ENCODE peak calls at places on chromosomes 12 and 14, in nine cellular contexts. One of them, this sample, is unnamed.

GRCh38 chr12:113173081-113173698 is 12.1 kb downstream of the DDX54 start:
- DNase-seq in GM13977: peak; percentile 73
- DNase-seq in stimulated activated CD4-positive, alpha-beta T cell treated with anti-CD3 and anti-CD28 coated beads, Interleukin-15, amount 100 ng/mL, for 1 hour: no peak
- DNase-seq in NCI-H510A treated with DMSO at 0.1 percent for 48 hours: no peak
- DNase-seq in amniotic epithelial cell: no peak
- DNase-seq in T-helper 2 cell: no peak
- DNase-seq in Panc1: no peak
- DNase-seq in non-pigmented ciliary epithelial cell: no peak
- DNase-seq in EL: no peak
- DNase-seq in this sample: no peak

GRCh38 chr12:46089414-46090162 is 99.2 kb upstream of the SCAF11 start:
- DNase-seq in GM13977: no peak
- DNase-seq in stimulated activated CD4-positive, alpha-beta T cell treated with anti-CD3 and anti-CD28 coated beads, Interleukin-15, amount 100 ng/mL, for 1 hour: no peak
- DNase-seq in NCI-H510A treated with DMSO at 0.1 percent for 48 hours: no peak
- DNase-seq in amniotic epithelial cell: no peak
- DNase-seq in T-helper 2 cell: no peak
- DNase-seq in Panc1: no peak
- DNase-seq in non-pigmented ciliary epithelial cell: no peak
- DNase-seq in EL: peak; percentile 18
- DNase-seq in this sample: no peak

GRCh38 chr12:6961695-6962284 is 8.7 kb downstream of the PHB2 start:
- DNase-seq in GM13977: peak; percentile 68
- DNase-seq in stimulated activated CD4-positive, alpha-beta T cell treated with anti-CD3 and anti-CD28 coated beads, Interleukin-15, amount 100 ng/mL, for 1 hour: no peak
- DNase-seq in NCI-H510A treated with DMSO at 0.1 percent for 48 hours: peak; percentile 78
- DNase-seq in amniotic epithelial cell: peak; percentile 72
- DNase-seq in T-helper 2 cell: no peak
- DNase-seq in Panc1: no peak
- DNase-seq in non-pigmented ciliary epithelial cell: no peak
- DNase-seq in EL: peak; percentile 76
- DNase-seq in this sample: peak; percentile 62

GRCh38 chr12:34300376-34301250 is 278.3 kb downstream of the ALG10 start:
- DNase-seq in GM13977: no peak
- DNase-seq in stimulated activated CD4-positive, alpha-beta T cell treated with anti-CD3 and anti-CD28 coated beads, Interleukin-15, amount 100 ng/mL, for 1 hour: no peak
- DNase-seq in NCI-H510A treated with DMSO at 0.1 percent for 48 hours: no peak
- DNase-seq in amniotic epithelial cell: no peak
- DNase-seq in T-helper 2 cell: no peak
- DNase-seq in Panc1: no peak
- DNase-seq in non-pigmented ciliary epithelial cell: no peak
- DNase-seq in EL: no peak
- DNase-seq in this sample: no peak

GRCh38 chr12:125418902-125419564 is 353.8 kb downstream of the AACS start:
- DNase-seq in GM13977: peak; percentile 51
- DNase-seq in stimulated activated CD4-positive, alpha-beta T cell treated with anti-CD3 and anti-CD28 coated beads, Interleukin-15, amount 100 ng/mL, for 1 hour: no peak
- DNase-seq in NCI-H510A treated with DMSO at 0.1 percent for 48 hours: no peak
- DNase-seq in amniotic epithelial cell: no peak
- DNase-seq in T-helper 2 cell: no peak
- DNase-seq in Panc1: no peak
- DNase-seq in non-pigmented ciliary epithelial cell: no peak
- DNase-seq in EL: no peak
- DNase-seq in this sample: no peak

GRCh38 chr14:69704319-69704718 is 62.6 kb upstream of the SRSF5 start:
- DNase-seq in GM13977: no peak
- DNase-seq in stimulated activated CD4-positive, alpha-beta T cell treated with anti-CD3 and anti-CD28 coated beads, Interleukin-15, amount 100 ng/mL, for 1 hour: no peak
- DNase-seq in NCI-H510A treated with DMSO at 0.1 percent for 48 hours: no peak
- DNase-seq in amniotic epithelial cell: no peak
- DNase-seq in T-helper 2 cell: no peak
- DNase-seq in Panc1: no peak
- DNase-seq in non-pigmented ciliary epithelial cell: no peak
- DNase-seq in EL: no peak
- DNase-seq in this sample: no peak

GRCh38 chr12:38669530-38669929 is 235.9 kb downstream of the CPNE8 start:
- DNase-seq in GM13977: no peak
- DNase-seq in stimulated activated CD4-positive, alpha-beta T cell treated with anti-CD3 and anti-CD28 coated beads, Interleukin-15, amount 100 ng/mL, for 1 hour: no peak
- DNase-seq in NCI-H510A treated with DMSO at 0.1 percent for 48 hours: no peak
- DNase-seq in amniotic epithelial cell: peak; percentile 60
- DNase-seq in T-helper 2 cell: no peak
- DNase-seq in Panc1: no peak
- DNase-seq in non-pigmented ciliary epithelial cell: no peak
- DNase-seq in EL: no peak
- DNase-seq in this sample: peak; percentile 38

GRCh38 chr14:37384870-37385596 is 187.3 kb downstream of the MIPOL1 start:
- DNase-seq in GM13977: no peak
- DNase-seq in stimulated activated CD4-positive, alpha-beta T cell treated with anti-CD3 and anti-CD28 coated beads, Interleukin-15, amount 100 ng/mL, for 1 hour: no peak
- DNase-seq in NCI-H510A treated with DMSO at 0.1 percent for 48 hours: peak; percentile 76
- DNase-seq in amniotic epithelial cell: no peak
- DNase-seq in T-helper 2 cell: no peak
- DNase-seq in Panc1: no peak
- DNase-seq in non-pigmented ciliary epithelial cell: no peak
- DNase-seq in EL: no peak
- DNase-seq in this sample: no peak

GRCh38 chr12:106118278-106118820 is 20.4 kb downstream of the NUAK1 start:
- DNase-seq in GM13977: no peak
- DNase-seq in stimulated activated CD4-positive, alpha-beta T cell treated with anti-CD3 and anti-CD28 coated beads, Interleukin-15, amount 100 ng/mL, for 1 hour: no peak
- DNase-seq in NCI-H510A treated with DMSO at 0.1 percent for 48 hours: no peak
- DNase-seq in amniotic epithelial cell: no peak
- DNase-seq in T-helper 2 cell: no peak
- DNase-seq in Panc1: no peak
- DNase-seq in non-pigmented ciliary epithelial cell: no peak
- DNase-seq in EL: no peak
- DNase-seq in this sample: no peak